ENCODE peak calls at places on chromosomes 11 and 22, in six cellular contexts. W, L, D, Y, O and A are unnamed samples.

GRCh38 chr11:19574916-19575315 is 137.7 kb upstream of the NAV2 start:
- DNase-seq in W (no peak), L (no peak), D (no peak), Y (no peak), O (no peak), A (no peak)

GRCh38 chr11:68380786-68381622 is 68.6 kb downstream of the LRP5 start:
- DNase-seq in W (no peak), L (no peak), D (peak), Y (no peak), O (no peak), A (no peak)

GRCh38 chr11:93740031-93740801 is 1.1 kb downstream of the TAF1D start:
- DNase-seq in W (no peak), L (no peak), D (peak), Y (peak), O (no peak), A (no peak)

GRCh38 chr11:94821439-94821838 is 53.3 kb downstream of the AMOTL1 start:
- DNase-seq in W (no peak), L (no peak), D (no peak), Y (no peak), O (no peak), A (no peak)

GRCh38 chr11:76655466-76656086 is 15.0 kb downstream of the LRRC32 start:
- DNase-seq in W (peak), L (no peak), D (no peak), Y (no peak), O (no peak), A (peak)

GRCh38 chr11:123304828-123305530 is 109.9 kb upstream of the CLMP start:
- DNase-seq in W (no peak), L (no peak), D (no peak), Y (no peak), O (no peak), A (no peak)

GRCh38 chr22:20750461-20751184 is 23.3 kb upstream of the SERPIND1 start:
- DNase-seq in W (no peak), L (peak), D (peak), Y (peak), O (peak), A (no peak)

GRCh38 chr11:134361241-134361640 is 29.5 kb downstream of the GLB1L2 start:
- DNase-seq in W (no peak), L (no peak), D (no peak), Y (no peak), O (no peak), A (no peak)

GRCh38 chr11:126115820-126116319 is 53.2 kb upstream of the CDON start:
- DNase-seq in W (no peak), L (peak), D (peak), Y (peak), O (peak), A (no peak)

DNA sequence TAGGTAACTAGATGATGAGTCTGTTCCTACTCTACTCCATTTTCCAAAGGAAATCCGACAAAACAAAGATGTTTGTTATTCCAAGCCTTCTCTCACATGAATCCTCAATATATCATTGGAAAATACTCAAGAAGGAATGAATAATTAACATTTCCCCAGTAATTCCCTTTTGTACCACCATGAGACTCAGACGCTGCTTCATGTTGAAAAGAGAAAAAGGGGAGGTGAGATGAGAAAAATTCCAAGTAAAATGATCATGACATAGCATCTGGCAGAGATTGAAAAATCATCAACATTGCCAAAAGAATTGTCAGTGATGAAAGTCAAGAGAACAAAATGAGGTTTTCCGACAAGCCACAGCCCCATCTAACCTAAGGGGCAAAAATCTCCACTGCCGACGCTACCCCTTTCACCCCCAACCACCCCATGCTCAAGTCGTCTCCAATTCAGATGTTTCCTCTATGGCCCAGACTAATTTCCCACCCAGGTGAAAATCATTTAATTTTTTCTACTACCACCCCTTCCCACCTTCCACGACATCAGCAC is 1.3 kb downstream of the RAB6A start:
- DNase-seq in W (no peak), L (no peak), D (peak), Y (peak), O (no peak), A (no peak)
- TF ChIP-seq CTCF in W (peak), L (no peak), D (peak), Y (no peak), O (peak), A (peak)

DNA sequence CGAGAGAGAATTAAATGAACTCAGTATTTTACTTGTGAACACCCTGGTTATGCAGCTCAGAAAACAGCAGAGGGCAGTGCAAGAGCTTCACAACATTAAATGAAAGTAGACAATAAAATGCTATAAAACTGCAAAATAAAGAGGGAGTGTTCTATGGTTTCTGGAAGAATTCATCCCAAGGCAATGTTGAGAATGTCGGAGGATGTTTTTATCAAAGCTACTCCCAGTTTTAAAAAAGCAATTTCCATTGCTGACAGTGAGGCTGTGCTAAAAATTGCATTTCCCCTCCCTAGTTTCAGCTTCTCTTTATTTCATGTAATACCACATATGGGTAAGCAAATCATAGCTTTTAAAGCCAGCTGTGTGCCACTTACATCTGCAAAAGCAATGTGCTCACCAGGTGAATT is 296.9 kb downstream of the RAB38 start:
- DNase-seq in W (no peak), L (no peak), D (peak), Y (peak), O (peak), A (no peak)
- TF ChIP-seq CTCF in W (peak), L (no peak), D (peak), Y (peak), O (peak), A (peak)

GRCh38 chr11:130980463-130980862 is 64.2 kb upstream of the SNX19 start:
- DNase-seq in W (no peak), L (no peak), D (no peak), Y (no peak), O (no peak), A (no peak)

DNA sequence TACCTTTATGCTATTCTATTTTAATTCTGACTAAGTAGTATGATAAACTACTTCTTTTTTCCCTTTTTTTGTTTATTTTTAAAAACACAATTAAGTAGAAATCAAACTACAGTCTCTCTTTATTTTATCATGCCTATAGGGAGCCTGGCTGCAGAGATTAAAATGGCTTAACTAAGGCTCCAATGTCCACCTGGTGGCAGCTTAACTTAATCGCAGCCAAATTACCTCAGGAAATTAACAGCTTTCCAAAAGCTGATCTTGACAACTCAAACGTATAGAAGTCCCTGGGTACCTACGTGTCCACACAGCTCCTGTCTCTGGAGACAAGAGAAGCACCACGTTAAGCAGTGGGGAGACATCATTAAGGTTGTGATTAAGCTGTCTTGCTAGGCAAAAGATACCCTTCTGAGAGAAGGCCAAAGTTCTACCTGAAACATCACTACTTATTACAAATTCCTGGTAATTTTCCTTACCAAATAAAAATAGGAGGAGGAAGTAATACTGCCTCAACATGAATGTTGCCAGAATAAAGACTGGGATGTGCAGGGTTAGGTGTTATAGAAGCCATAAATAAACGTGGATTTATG is 63.2 kb upstream of the SNX19 start:
- DNase-seq in W (no peak), L (no peak), D (peak), Y (peak), O (peak), A (no peak)
- TF ChIP-seq CTCF in W (peak), L (peak), D (peak), Y (peak), O (peak), A (peak)

DNA sequence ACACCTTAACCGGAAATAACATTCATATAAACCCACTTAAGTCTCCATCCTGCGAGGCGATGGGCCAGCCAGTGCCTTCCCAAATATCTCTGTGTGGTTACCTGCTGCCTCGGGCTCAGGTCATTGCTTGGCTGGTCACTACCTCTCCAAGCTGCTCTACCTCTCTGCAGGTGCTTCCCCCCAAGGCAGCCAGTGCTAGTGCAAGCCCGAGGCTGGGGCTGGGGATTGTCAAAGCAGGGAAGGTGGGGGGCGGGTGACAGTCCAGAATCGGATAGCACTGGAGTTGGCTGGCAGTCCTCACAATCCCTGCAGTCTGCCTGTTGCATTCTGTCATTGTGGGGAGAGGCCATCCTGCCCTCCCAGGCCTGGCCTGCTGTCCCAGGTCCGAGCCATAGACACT is 11.1 kb downstream of the MCHR1 start:
- DNase-seq in W (no peak), L (no peak), D (no peak), Y (no peak), O (no peak), A (no peak)
- TF ChIP-seq CTCF in W (no peak), L (no peak), D (no peak), Y (no peak), O (no peak), A (no peak)

DNA sequence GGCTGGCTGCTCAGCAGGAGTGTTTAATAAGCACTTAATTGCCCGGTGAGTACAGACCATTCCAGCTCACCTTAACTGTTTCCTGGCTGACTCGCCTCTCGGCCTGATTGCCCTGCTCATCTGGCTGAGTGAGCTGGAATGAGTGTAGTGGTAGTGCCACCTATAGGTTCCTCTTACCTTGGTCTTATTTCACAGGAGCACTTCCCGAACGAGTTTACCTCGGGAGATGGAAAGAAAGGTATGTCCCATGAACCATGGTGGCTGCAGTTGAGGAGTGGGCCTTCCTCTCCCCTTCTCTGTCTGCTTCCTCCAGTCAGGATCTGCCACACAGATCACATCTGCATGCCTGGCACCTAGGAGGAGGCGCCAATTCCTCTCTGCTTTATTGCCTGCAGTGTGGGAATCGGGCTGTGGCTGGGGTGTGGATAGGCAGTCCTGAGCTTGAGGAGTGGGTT is 26.7 kb downstream of the UPB1 start:
- DNase-seq in W (no peak), L (no peak), D (peak), Y (peak), O (no peak), A (no peak)
- TF ChIP-seq CTCF in W (no peak), L (peak), D (peak), Y (peak), O (peak), A (peak)

GRCh38 chr22:39504071-39504470 is 2.0 kb downstream of the MIEF1 start:
- DNase-seq in W (no peak), L (no peak), D (no peak), Y (no peak), O (no peak), A (no peak)

GRCh38 chr22:39502789-39503464 is 837 bp downstream of the MIEF1 start:
- DNase-seq in W (no peak), L (no peak), D (no peak), Y (no peak), O (no peak), A (no peak)

GRCh38 chr22:39501644-39502108 is 414 bp upstream of the MIEF1 start:
- DNase-seq in W (no peak), L (no peak), D (no peak), Y (no peak), O (no peak), A (no peak)

GRCh38 chr22:39503590-39503989 is 1.5 kb downstream of the MIEF1 start:
- DNase-seq in W (no peak), L (no peak), D (no peak), Y (no peak), O (no peak), A (no peak)

DNA sequence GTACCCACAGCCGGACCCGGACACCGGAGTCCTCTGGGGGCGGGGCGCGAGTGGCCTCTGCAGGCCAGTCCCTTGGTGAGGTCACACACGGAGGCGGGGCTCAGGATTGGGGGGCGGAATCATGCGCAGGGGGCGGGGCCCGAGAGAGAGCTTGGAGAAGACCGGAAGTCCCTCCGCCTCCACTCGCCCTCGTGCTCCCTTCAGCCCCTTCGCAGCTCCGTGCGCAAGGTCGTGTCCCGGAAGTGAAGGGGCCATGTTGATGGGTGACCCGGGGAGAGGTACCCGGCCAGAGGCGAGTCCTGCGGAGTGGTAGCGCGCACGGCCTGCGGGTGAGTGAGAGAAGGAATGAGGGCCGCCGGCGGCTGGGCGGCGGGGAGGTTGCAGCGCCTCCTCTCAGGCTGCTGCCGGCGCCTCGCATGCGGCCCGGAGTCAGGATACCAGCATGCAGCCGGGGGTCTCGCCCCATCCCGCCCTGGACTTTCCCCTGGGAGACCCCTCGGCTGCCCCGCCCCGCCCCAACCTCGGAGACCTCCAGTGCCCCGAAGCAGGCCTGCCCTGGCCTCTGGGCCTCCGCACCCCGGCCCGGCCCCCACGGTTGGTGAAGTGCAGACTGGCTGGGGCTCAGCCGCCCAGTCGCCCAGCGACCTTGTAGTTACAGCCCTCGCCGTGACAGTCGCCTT is at the start of gene MIEF1:
- DNase-seq in W (peak), L (peak), D (peak), Y (peak), O (peak), A (peak)
- TF ChIP-seq CTCF in W (no peak), L (no peak), D (no peak), Y (peak), O (peak), A (no peak)

DNA sequence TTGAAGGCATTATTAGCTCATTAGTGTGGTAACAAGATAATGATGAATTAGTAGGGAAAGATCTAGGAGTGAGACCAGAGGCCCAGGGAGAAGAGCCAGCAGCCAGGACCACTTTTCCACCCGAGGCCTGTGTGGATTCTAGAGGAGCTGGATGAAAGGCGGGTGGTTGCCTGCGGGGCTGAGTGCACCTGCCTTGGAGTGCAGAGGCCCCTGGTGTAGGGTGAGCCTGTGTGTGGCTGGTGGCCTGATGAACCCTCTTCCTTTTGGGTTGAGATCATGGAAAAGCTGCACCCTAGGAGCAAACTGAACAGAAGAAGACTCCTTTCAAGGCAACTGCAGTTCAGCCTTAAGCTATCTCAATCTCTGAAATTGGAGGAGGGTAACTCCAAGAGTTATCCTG is 5.9 kb upstream of the TP53AIP1 start:
- DNase-seq in W (no peak), L (no peak), D (no peak), Y (no peak), O (no peak), A (no peak)
- TF ChIP-seq CTCF in W (no peak), L (no peak), D (no peak), Y (peak), O (peak), A (peak)

DNA sequence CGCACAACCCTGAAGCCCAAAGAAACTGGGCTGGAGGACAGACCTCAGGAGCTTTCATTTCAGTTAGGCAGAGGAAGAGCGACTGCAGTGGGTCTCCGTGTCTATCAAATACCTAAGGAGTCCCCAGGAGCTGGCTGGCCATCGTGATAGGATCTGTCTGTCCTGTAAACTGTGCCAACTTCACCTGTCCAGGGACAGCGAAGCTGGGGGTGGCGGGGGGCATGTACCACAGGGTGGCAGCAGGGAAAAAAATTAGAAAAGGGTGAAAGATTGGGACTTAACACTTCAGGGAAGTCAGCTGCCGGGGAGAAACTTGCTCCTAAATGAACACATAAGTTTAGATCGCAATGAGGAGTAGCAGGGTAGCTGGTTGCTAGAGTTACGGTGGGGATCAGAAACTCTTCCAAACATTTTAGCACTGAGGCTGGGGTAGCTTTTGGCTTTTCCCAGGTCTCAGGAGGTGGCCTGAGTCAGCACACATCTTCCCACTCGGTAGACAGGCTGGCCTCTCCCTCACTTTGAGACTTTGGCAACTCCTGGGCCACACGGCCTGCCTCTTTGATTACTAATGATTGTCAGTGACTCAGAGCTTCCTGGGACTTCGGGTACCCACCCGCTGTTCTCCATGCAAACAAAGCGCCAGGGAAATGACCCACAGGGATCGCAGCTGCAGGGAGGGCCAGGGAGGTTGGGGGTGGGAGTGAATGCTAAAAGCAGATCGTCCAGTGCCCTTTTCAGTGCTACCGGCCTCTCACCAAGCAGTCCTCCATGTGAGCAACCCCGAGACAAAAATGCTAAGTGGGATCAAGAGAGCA is 2.9 kb upstream of the MTFP1 start:
- DNase-seq in W (no peak), L (peak), D (peak), Y (peak), O (peak), A (no peak)
- TF ChIP-seq CTCF in W (no peak), L (no peak), D (no peak), Y (no peak), O (no peak), A (no peak)